ENCODE peak calls at places on chromosomes 6 and 20, in six cellular contexts. E is endothelial cell of umbilical vein, Q is sigmoid colon, S is RWPE1, G is hepatocyte, V is psoas muscle. R is an unnamed sample.

GRCh38 chr20:32463642-32464400 is 105.7 kb downstream of the ASXL1 start:
- DNase-seq in S (no peak), V (no peak), Q (peak), E (no peak), G (peak), R (no peak)

GRCh38 chr6:141282263-141282662 is 850.5 kb upstream of the GJE1 start:
- DNase-seq in G (no peak), E (no peak), S (no peak), Q (no peak), V (no peak), R (no peak)

GRCh38 chr20:20796766-20797415 is 84.4 kb upstream of the RALGAPA2 start:
- DNase-seq in E (no peak), G (no peak), S (no peak), Q (no peak), V (no peak), R (no peak)

GRCh38 chr20:39524371-39524911 is 562.3 kb downstream of the DHX35 start:
- DNase-seq in E (no peak), Q (no peak), G (peak), V (no peak), S (no peak), R (no peak)

GRCh38 chr20:32564921-32565734 is 20.0 kb downstream of the NOL4L start:
- DNase-seq in Q (no peak), V (peak), G (no peak), E (no peak), S (no peak), R (no peak)

GRCh38 chr6:16503919-16504554 is 257.2 kb downstream of the ATXN1 start:
- DNase-seq in E (no peak), G (no peak), S (no peak), Q (no peak), V (no peak), R (no peak)

GRCh38 chr6:41570270-41570615 is 24.1 kb downstream of the FOXP4 start:
- DNase-seq in V (no peak), Q (no peak), S (no peak), E (no peak), G (no peak), R (no peak)

GRCh38 chr6:6397842-6398241 is 77.4 kb upstream of the F13A1 start:
- DNase-seq in Q (no peak), S (no peak), G (no peak), V (no peak), E (no peak), R (no peak)

GRCh38 chr20:60306516-60306915 is 348.3 kb downstream of the CDH26 start:
- DNase-seq in Q (no peak), S (no peak), E (no peak), V (no peak), G (no peak), R (no peak)

GRCh38 chr6:170096803-170097504 is 193.9 kb downstream of the DLL1 start:
- DNase-seq in S (no peak), Q (no peak), G (no peak), V (peak), E (no peak), R (no peak)

GRCh38 chr20:63072231-63072791 is 65.5 kb upstream of the BHLHE23 start:
- DNase-seq in V (peak), S (no peak), Q (peak), E (no peak), G (no peak), R (no peak)

GRCh38 chr6:84707161-84707560 is 57.2 kb downstream of the TBX18 start:
- DNase-seq in G (no peak), Q (no peak), V (no peak), S (no peak), E (no peak), R (no peak)

GRCh38 chr20:38878798-38879197 is 47.4 kb upstream of the FAM83D start:
- DNase-seq in Q (no peak), G (peak), V (no peak), E (no peak), S (peak), R (no peak)

GRCh38 chr6:150250826-150251225 is 108.0 kb downstream of the PPP1R14C start:
- DNase-seq in V (no peak), E (no peak), G (peak), Q (no peak), S (peak), R (no peak)

GRCh38 chr6:169809386-169809785 is 58.0 kb downstream of the ERMARD start:
- DNase-seq in G (no peak), Q (no peak), E (no peak), V (no peak), S (no peak), R (no peak)

GRCh38 chr20:32445539-32446273 is 87.6 kb downstream of the ASXL1 start:
- DNase-seq in E (no peak), S (no peak), G (peak), V (no peak), Q (peak), R (peak)

GRCh38 chr6:107800564-107801164 is 23.4 kb downstream of the SCML4 start:
- DNase-seq in G (no peak), Q (no peak), S (peak), V (no peak), E (no peak), R (no peak)

GRCh38 chr20:8454137-8454712 is 322.2 kb downstream of the PLCB1 start:
- DNase-seq in S (peak), E (peak), V (no peak), G (peak), Q (no peak), R (no peak)
- TF ChIP-seq CTCF in S (no peak), E (peak), V (no peak), G (peak), Q (peak), R (no peak)

DNA sequence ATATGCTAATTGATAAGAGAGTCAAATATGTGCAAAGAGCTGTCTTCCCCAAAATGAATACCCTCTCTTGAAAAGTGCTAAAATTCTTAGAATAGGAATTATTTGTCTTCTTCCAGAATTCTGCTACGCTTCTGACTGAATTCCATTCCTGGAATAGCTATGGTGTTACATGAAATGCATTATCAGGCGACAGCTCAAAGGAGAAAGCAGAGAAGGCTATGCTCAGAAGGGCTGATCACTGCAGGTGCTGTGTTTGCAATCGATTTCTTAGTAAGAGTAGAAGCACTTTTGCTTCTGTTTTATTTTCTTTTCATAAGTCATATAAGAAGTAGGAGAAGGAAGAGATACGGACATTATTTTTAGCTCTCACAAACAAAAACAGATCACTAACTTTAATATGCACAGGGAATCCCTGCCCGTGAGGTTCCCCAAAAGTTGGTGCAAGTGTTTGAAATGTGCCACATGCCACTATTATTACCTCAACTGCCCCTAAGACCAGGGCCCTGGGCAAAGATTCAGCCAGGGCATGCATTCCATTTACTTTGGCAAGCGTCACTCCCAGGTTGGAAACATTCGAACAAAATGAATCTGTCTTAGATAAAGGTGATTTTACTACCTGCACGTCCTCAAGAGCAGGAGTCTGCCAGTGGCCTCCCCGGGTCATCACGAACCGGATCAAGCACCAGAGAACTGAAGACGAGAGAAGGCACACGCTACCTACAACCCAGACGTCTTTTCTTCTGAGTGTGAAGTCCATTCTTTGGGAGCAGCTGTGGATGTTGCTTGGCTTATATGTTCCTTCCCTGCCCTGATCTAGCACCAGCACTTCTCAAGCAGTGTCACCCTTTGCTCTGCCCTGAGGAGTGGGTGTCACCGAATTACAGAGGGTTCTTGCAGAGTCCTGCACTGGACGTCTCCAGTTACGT is 7.2 kb downstream of the MYLK4 start:
- DNase-seq in E (no peak), S (no peak), V (no peak), G (no peak), Q (no peak), R (no peak)
- H3K27ac ChIP-seq in E (no peak), S (no peak), V (peak), G (no peak), Q (no peak), R (no peak)

GRCh38 chr6:131784561-131784960 is 23.3 kb upstream of the ENPP1 start:
- DNase-seq in Q (no peak), E (no peak), V (no peak), S (no peak), G (no peak), R (no peak)

GRCh38 chr6:131781717-131782116 is 26.1 kb upstream of the ENPP1 start:
- DNase-seq in S (no peak), Q (no peak), E (no peak), G (no peak), V (no peak), R (no peak)

GRCh38 chr6:131779304-131779703 is 28.5 kb upstream of the ENPP1 start:
- DNase-seq in E (no peak), G (no peak), S (no peak), V (no peak), Q (no peak), R (no peak)

GRCh38 chr6:131780600-131780999 is 27.2 kb upstream of the ENPP1 start:
- DNase-seq in V (no peak), G (no peak), E (no peak), S (no peak), Q (no peak), R (no peak)

GRCh38 chr6:131782764-131783163 is 25.1 kb upstream of the ENPP1 start:
- DNase-seq in S (no peak), Q (no peak), G (peak), E (no peak), V (no peak), R (no peak)
- TF ChIP-seq CTCF in S (no peak), Q (peak), G (peak), E (no peak), V (peak), R (no peak)

DNA sequence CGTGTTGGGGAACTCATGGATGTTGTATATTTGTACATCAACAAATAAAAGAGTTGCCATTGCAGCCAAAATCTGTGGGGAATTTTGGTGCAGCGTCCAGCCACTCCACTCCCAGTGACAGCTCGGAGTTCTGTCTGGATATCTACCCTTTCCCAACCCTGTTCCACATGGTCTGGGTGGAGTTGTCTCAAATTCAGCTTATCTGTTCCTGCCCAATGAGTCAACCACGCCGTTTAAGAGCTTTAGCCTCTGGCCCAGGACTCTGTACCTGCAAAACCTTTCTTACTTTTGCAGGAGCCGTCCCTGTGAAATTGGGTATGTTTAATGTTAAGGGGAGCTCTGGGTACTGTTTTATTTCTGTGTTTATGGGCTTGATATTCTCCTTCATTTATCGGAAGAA is 33.9 kb upstream of the OVOL2 start:
- DNase-seq in G (no peak), E (no peak), Q (no peak), S (no peak), V (no peak), R (no peak)
- H3K27ac ChIP-seq in G (no peak), E (no peak), Q (no peak), S (no peak), V (no peak), R (no peak)

DNA sequence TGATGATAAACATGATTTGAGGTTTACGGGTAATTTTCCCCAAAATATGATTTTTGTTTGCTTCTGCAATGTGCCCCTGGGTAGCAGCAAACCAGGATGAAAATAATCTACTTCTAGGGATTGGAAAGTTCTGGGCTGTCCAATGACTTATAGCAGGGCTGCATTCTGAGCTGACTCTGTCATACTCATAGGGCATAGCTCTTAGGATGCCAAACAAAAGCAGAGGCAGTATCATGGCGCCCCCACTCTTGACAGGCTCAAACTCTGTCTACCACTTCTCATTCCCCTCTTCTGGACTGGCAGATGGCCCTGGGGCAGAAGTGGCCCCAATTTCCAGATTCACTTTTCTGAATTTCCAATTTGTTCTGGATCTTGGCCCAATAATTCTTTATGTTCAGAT is 10.3 kb downstream of the SERPINB1 start:
- DNase-seq in E (no peak), Q (no peak), V (no peak), G (no peak), S (no peak), R (no peak)
- TF ChIP-seq CTCF in E (no peak), Q (no peak), V (no peak), G (no peak), S (no peak), R (no peak)

DNA sequence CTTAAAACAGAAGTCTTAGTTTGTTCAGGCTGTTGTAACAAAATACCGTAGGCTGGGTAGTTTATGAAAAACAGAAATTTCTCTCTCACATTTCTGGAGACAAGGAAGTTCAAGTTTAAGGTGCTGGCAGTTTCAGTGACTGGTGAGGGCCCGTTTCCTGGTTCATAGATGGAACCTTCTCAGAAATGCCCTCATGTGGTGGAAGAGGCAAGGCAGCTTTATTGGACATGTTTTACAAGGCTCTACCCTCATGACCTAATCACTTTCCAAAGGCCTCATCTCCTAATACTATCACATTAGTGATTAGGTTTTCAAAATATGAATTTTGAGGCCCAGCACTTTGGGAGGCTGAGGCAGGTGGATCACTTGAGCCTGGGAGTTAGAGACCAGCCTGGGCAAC is 2.4 kb downstream of the HEBP2 start:
- DNase-seq in Q (no peak), G (no peak), S (no peak), V (no peak), E (no peak), R (no peak)
- H3K27ac ChIP-seq in Q (no peak), G (no peak), S (no peak), V (no peak), E (no peak), R (no peak)

GRCh38 chr6:33983721-33984465 is 162.0 kb downstream of the GRM4 start:
- DNase-seq in E (no peak), V (no peak), G (no peak), Q (no peak), S (no peak), R (peak)

GRCh38 chr6:33981861-33982260 is 164.0 kb downstream of the GRM4 start:
- DNase-seq in Q (no peak), V (no peak), E (no peak), G (no peak), S (no peak), R (no peak)

GRCh38 chr6:33981421-33981820 is 164.5 kb downstream of the GRM4 start:
- DNase-seq in G (no peak), V (no peak), Q (no peak), E (no peak), S (no peak), R (peak)

GRCh38 chr6:33984466-33985332 is 161.2 kb downstream of the GRM4 start:
- DNase-seq in V (no peak), G (no peak), E (no peak), Q (no peak), S (no peak), R (peak)

GRCh38 chr6:33983109-33983475 is 162.8 kb downstream of the GRM4 start:
- DNase-seq in V (no peak), Q (peak), S (no peak), G (peak), E (no peak), R (peak)
- TF ChIP-seq CTCF in V (no peak), Q (no peak), S (no peak), G (peak), E (no peak), R (no peak)

GRCh38 chr20:47557218-47557617 is 55.5 kb downstream of the NCOA3 start:
- DNase-seq in Q (no peak), V (no peak), G (no peak), E (no peak), S (no peak), R (no peak)

GRCh38 chr20:47559141-47559540 is 57.5 kb downstream of the NCOA3 start:
- DNase-seq in G (no peak), Q (no peak), V (no peak), S (no peak), E (no peak), R (no peak)

GRCh38 chr20:47557791-47558190 is 56.1 kb downstream of the NCOA3 start:
- DNase-seq in E (no peak), Q (no peak), V (no peak), G (no peak), S (no peak), R (no peak)

GRCh38 chr20:47558295-47558694 is 56.6 kb downstream of the NCOA3 start:
- DNase-seq in S (no peak), G (no peak), Q (no peak), V (no peak), E (no peak), R (no peak)

GRCh38 chr20:47558699-47559098 is 57.0 kb downstream of the NCOA3 start:
- DNase-seq in Q (no peak), E (no peak), S (no peak), G (no peak), V (no peak), R (no peak)
- H3K27ac ChIP-seq in Q (peak), E (no peak), S (no peak), G (peak), V (no peak), R (no peak)

GRCh38 chr6:129432738-129433137 is 277.2 kb downstream of the ARHGAP18 start:
- DNase-seq in Q (no peak), V (no peak), G (no peak), E (no peak), S (peak), R (no peak)
- TF ChIP-seq CTCF in Q (no peak), V (no peak), G (no peak), E (peak), S (no peak), R (no peak)